ENCODE peak calls at places on chromosomes 6 and 20, in four cellular contexts. W is mucosa of descending colon, C is WTC11, N is GM12878. K is an unnamed sample.
A peak's percentile ranks its signal among the peaks of the same experiment; 100 is the strongest.

GRCh38 chr6:73263570-73263909 is 544 bp upstream of the KHDC1 start:
- ATAC-seq in W (peak; percentile 8), C (no peak), N (peak; percentile 38), K (peak; percentile 8)

GRCh38 chr6:89385156-89385667 is 26.9 kb downstream of the RRAGD start:
- ATAC-seq in W (no peak), C (no peak), N (peak; percentile 53), K (peak; percentile 93)

GRCh38 chr6:39254999-39255535 is 25.8 kb upstream of the KCNK5 start:
- ATAC-seq in W (no peak), C (no peak), N (no peak), K (no peak)

GRCh38 chr6:16651871-16652270 is 109.4 kb downstream of the ATXN1 start:
- ATAC-seq in W (peak; percentile 89), C (no peak), N (peak; percentile 86), K (peak; percentile 70)

GRCh38 chr20:33563788-33564187 is 73.9 kb downstream of the CBFA2T2 start:
- ATAC-seq in W (no peak), C (no peak), N (no peak), K (no peak)

GRCh38 chr20:30611239-30611984 is 646.1 kb upstream of the DEFB115 start:
- ATAC-seq in W (no peak), C (no peak), N (no peak), K (no peak)

GRCh38 chr6:2254747-2255146 is 9.3 kb upstream of the GMDS start:
- ATAC-seq in W (no peak), C (no peak), N (no peak), K (no peak)

GRCh38 chr6:112511441-112511840 is 164.3 kb downstream of the RFPL4B start:
- ATAC-seq in W (no peak), C (no peak), N (no peak), K (no peak)

GRCh38 chr6:93419304-93420162 is at the start of gene EPHA7:
- ATAC-seq in W (peak; percentile 97), C (peak; percentile 80), N (peak; percentile 88), K (peak; percentile 69)

GRCh38 chr20:3674447-3674846 is 7.4 kb downstream of the ADAM33 start:
- ATAC-seq in W (no peak), C (no peak), N (no peak), K (no peak)

GRCh38 chr6:170452767-170453545 is 100.2 kb downstream of the PSMB1 start:
- ATAC-seq in W (no peak), C (no peak), N (no peak), K (no peak)

GRCh38 chr6:131946992-131947955 is 3.9 kb downstream of the CCN2 start:
- ATAC-seq in W (no peak), C (no peak), N (no peak), K (no peak)

GRCh38 chr20:24559114-24559513 is 89.7 kb downstream of the SYNDIG1 start:
- ATAC-seq in W (no peak), C (no peak), N (no peak), K (no peak)